ENCODE peak calls at places on chromosomes 6 and 20, in nine cellular contexts. M is heart left ventricle; F is psoas muscle; P is CD4-positive, CD25-positive, alpha-beta regulatory T cell; C is fibroblast of lung; E is spleen; Q is CD8-positive, alpha-beta T cell; W is A549; Z is foreskin keratinocyte. I is an unnamed sample.

GRCh38 chr6:47651505-47651944 is 46.9 kb upstream of the ADGRF4 start:
- DNase-seq in E (no peak), C (peak; percentile 61), W (no peak), M (no peak), P (no peak), F (no peak), Q (no peak), Z (peak; percentile 64), I (no peak)

GRCh38 chr6:109024784-109025183 is 69.9 kb downstream of the SESN1 start:
- DNase-seq in M (no peak), W (no peak), Q (no peak), C (no peak), P (no peak), Z (no peak), E (no peak), F (peak; percentile 64), I (no peak)

GRCh38 chr6:16450285-16450684 is 211.9 kb downstream of the GMPR start:
- DNase-seq in F (no peak), P (no peak), Z (peak; percentile 52), E (no peak), C (peak; percentile 68), Q (no peak), W (no peak), M (no peak), I (no peak)

GRCh38 chr20:23257848-23258746 is 92.5 kb upstream of the NXT1 start:
- DNase-seq in C (peak; percentile 77), M (no peak), E (no peak), P (no peak), W (no peak), F (no peak), Q (no peak), Z (peak; percentile 79), I (peak; percentile 43)

GRCh38 chr6:110158479-110158878 is 21.0 kb downstream of the WASF1 start:
- DNase-seq in P (no peak), F (no peak), Z (no peak), M (no peak), C (no peak), W (no peak), E (no peak), Q (no peak), I (no peak)

GRCh38 chr6:15409301-15410125 is 163.6 kb downstream of the JARID2 start:
- DNase-seq in Q (no peak), W (no peak), P (no peak), F (no peak), Z (no peak), C (no peak), M (no peak), E (no peak), I (no peak)

GRCh38 chr20:57655812-57656161 is 35.6 kb upstream of the ZBP1 start:
- DNase-seq in E (peak; percentile 48), C (no peak), F (peak; percentile 12), M (no peak), Z (no peak), Q (no peak), W (no peak), P (no peak), I (no peak)

GRCh38 chr6:130143709-130144108 is 79.0 kb downstream of the SAMD3 start:
- DNase-seq in W (no peak), M (no peak), Z (peak; percentile 39), E (no peak), Q (no peak), C (no peak), F (no peak), P (no peak), I (no peak)

GRCh38 chr6:16409531-16410441 is 171.4 kb downstream of the GMPR start:
- DNase-seq in F (peak; percentile 70), W (peak; percentile 24), E (peak; percentile 84), Z (peak; percentile 78), P (peak; percentile 60), M (no peak), C (peak; percentile 60), Q (peak; percentile 8), I (no peak)

GRCh38 chr20:50919567-50919966 is 11.7 kb downstream of the ADNP start:
- DNase-seq in F (peak; percentile 74), C (peak; percentile 68), E (no peak), P (no peak), M (no peak), Q (no peak), Z (peak; percentile 88), W (no peak), I (no peak)

GRCh38 chr6:147347882-147348214 is 143.6 kb downstream of the STXBP5 start:
- DNase-seq in F (no peak), Q (no peak), W (no peak), C (no peak), M (no peak), E (no peak), P (no peak), Z (no peak), I (no peak)

GRCh38 chr20:58006346-58007316 is 221.8 kb downstream of the ANKRD60 start:
- DNase-seq in F (no peak), C (no peak), E (peak; percentile 63), M (no peak), P (no peak), W (no peak), Q (no peak), Z (no peak), I (no peak)

GRCh38 chr6:107807186-107807585 is 16.9 kb downstream of the SCML4 start:
- DNase-seq in W (no peak), P (no peak), E (no peak), F (no peak), C (no peak), Z (no peak), Q (no peak), M (no peak), I (no peak)

GRCh38 chr20:62408055-62408454 is 970 bp upstream of the CABLES2 start:
- DNase-seq in E (peak; percentile 86), Q (no peak), C (no peak), F (no peak), Z (no peak), M (no peak), P (no peak), W (no peak), I (no peak)

GRCh38 chr6:453152-453551 is 61.6 kb downstream of the IRF4 start:
- DNase-seq in Q (no peak), M (no peak), F (peak; percentile 81), C (peak; percentile 80), P (no peak), Z (no peak), E (peak; percentile 73), W (no peak), I (no peak)

GRCh38 chr6:16154904-16155303 is 26.0 kb downstream of the MYLIP start:
- DNase-seq in E (no peak), F (peak; percentile 82), C (peak; percentile 66), W (no peak), M (peak; percentile 65), P (no peak), Z (peak; percentile 51), Q (no peak), I (no peak)

DNA sequence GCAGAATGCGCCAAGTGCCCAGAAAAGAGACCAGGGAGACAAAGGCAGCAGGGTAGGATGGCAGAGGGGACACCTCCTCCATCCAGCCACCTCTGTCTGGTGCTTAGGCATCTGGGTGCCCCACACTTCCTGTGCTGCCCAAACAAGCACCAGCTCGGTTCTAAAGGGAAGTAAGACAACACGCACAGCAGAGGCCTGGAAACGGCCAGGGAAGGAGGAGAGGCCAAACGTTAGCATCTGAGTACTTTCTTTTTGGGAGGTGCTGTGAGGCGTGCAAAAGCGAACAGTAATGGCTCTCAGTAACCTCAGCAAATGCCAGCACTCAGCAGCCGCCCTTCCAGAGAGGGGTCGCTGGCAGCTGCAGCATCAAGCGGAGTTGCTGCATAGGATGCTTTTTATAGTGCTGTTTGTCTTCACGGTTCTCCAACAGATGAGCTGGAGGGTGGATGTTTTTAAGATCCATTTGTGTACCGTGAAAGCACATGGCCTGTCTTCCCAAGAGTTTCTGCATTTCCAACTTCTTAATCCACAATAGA is 124.5 kb downstream of the LY86 start:
- DNase-seq in E (peak; percentile 85), W (no peak), M (no peak), Z (no peak), Q (no peak), C (peak; percentile 28), P (no peak), F (no peak), I (peak; percentile 77)
- H3K27ac ChIP-seq in E (no peak overlapping the region), W (peak overlapping the region; percentile 68), M (no peak overlapping the region), Z (peak overlapping the region; percentile 90), Q (no peak overlapping the region), C (peak overlapping the region; percentile 48), P (no peak overlapping the region), F (no peak overlapping the region), I (peak overlapping the region; percentile 97)

GRCh38 chr20:51961964-51962761 is 159.8 kb upstream of the SALL4 start:
- DNase-seq in E (no peak), C (peak; percentile 20), Q (no peak), Z (no peak), F (no peak), P (no peak), M (no peak), W (no peak), I (no peak)
- H3K27ac ChIP-seq in E (no peak overlapping the region), C (no peak overlapping the region), Q (no peak overlapping the region), Z (no peak overlapping the region), F (no peak overlapping the region), P (no peak overlapping the region), M (no peak overlapping the region), W (no peak overlapping the region), I (no peak overlapping the region)

GRCh38 chr6:90368601-90369000 is 72.0 kb upstream of the BACH2 start:
- DNase-seq in Z (no peak), P (no peak), F (no peak), W (no peak), M (no peak), C (peak; percentile 87), E (no peak), Q (no peak), I (no peak)

GRCh38 chr6:90365565-90366219 is 69.0 kb upstream of the BACH2 start:
- DNase-seq in M (no peak), F (no peak), E (no peak), W (no peak), P (no peak), Z (no peak), C (no peak), Q (no peak), I (no peak)

GRCh38 chr6:90369024-90369519 is 72.4 kb upstream of the BACH2 start:
- DNase-seq in W (peak; percentile 62), M (no peak), F (peak; percentile 58), E (no peak), Q (no peak), C (peak; percentile 100), Z (peak; percentile 100), P (no peak), I (peak; percentile 73)

GRCh38 chr6:90369651-90370050 is 73.0 kb upstream of the BACH2 start:
- DNase-seq in E (no peak), P (no peak), M (no peak), Z (no peak), W (no peak), F (no peak), Q (no peak), C (no peak), I (no peak)

GRCh38 chr6:90368001-90368400 is 71.4 kb upstream of the BACH2 start:
- DNase-seq in Z (no peak), M (no peak), P (no peak), W (no peak), Q (no peak), F (no peak), C (no peak), E (no peak), I (no peak)
- H3K27ac ChIP-seq in Z (peak overlapping the region; percentile 75), M (no peak overlapping the region), P (no peak overlapping the region), W (peak overlapping the region; percentile 29), Q (no peak overlapping the region), F (no peak overlapping the region), C (peak overlapping the region; percentile 7), E (no peak overlapping the region), I (no peak overlapping the region)

DNA sequence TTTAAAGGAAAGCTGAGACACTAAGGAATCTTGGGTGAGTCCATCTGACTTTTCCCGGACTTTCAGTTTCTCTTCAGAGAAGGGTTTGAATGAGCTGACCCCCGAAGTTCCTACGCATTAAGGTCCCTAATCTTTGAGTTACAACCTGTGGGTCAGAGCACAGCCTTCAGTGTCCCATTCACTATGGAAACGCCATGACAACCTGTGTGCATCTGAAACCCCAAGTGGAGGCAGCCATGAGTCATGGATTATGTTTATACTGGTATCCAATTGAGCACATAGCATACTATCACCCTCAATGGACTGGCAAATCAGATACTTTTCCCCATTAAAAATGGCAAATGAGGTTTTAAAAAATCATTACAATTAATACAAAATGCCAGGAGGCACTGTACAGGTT is 11.4 kb downstream of the MYLK4 start:
- DNase-seq in Z (peak; percentile 39), W (no peak), P (no peak), Q (no peak), E (no peak), C (peak; percentile 78), F (no peak), M (no peak), I (no peak)
- H3K27ac ChIP-seq in Z (no peak overlapping the region), W (no peak overlapping the region), P (no peak overlapping the region), Q (no peak overlapping the region), E (no peak overlapping the region), C (no peak overlapping the region), F (peak overlapping the region; percentile 71), M (no peak overlapping the region), I (no peak overlapping the region)

I was measured in HL-60.